ENCODE peak calls at places on chromosomes 7 and 10, in six cellular contexts. One of them, this sample, is unnamed.

GRCh38 chr7:144416341-144416740 is 12.8 kb upstream of the NOBOX start:
- DNase-seq in NCI-H524 treated with DMSO at 0.1 percent for 48 hours: no peak
- DNase-seq in activated CD8-positive, alpha-beta memory T cell treated with anti-CD3 and anti-CD28 coated beads for 48 hours: no peak
- DNase-seq in activated CD4-positive, CD25-positive, alpha-beta regulatory T cell: no peak
- DNase-seq in PC-3: no peak
- DNase-seq in sigmoid colon: no peak
- DNase-seq in this sample: peak; percentile 22

GRCh38 chr7:24192053-24192452 is 91.9 kb upstream of the NPY start:
- DNase-seq in NCI-H524 treated with DMSO at 0.1 percent for 48 hours: no peak
- DNase-seq in activated CD8-positive, alpha-beta memory T cell treated with anti-CD3 and anti-CD28 coated beads for 48 hours: no peak
- DNase-seq in activated CD4-positive, CD25-positive, alpha-beta regulatory T cell: no peak
- DNase-seq in PC-3: peak; percentile 3
- DNase-seq in sigmoid colon: no peak
- DNase-seq in this sample: peak; percentile 32

GRCh38 chr10:89357096-89357495 is 20.8 kb upstream of the IFIT1B start:
- DNase-seq in NCI-H524 treated with DMSO at 0.1 percent for 48 hours: no peak
- DNase-seq in activated CD8-positive, alpha-beta memory T cell treated with anti-CD3 and anti-CD28 coated beads for 48 hours: no peak
- DNase-seq in activated CD4-positive, CD25-positive, alpha-beta regulatory T cell: no peak
- DNase-seq in PC-3: no peak
- DNase-seq in sigmoid colon: no peak
- DNase-seq in this sample: no peak

GRCh38 chr7:69992938-69993337 is 394.7 kb downstream of the AUTS2 start:
- DNase-seq in NCI-H524 treated with DMSO at 0.1 percent for 48 hours: no peak
- DNase-seq in activated CD8-positive, alpha-beta memory T cell treated with anti-CD3 and anti-CD28 coated beads for 48 hours: no peak
- DNase-seq in activated CD4-positive, CD25-positive, alpha-beta regulatory T cell: no peak
- DNase-seq in PC-3: no peak
- DNase-seq in sigmoid colon: no peak
- DNase-seq in this sample: no peak

GRCh38 chr7:80699656-80700318 is 61.3 kb downstream of the CD36 start:
- DNase-seq in NCI-H524 treated with DMSO at 0.1 percent for 48 hours: no peak
- DNase-seq in activated CD8-positive, alpha-beta memory T cell treated with anti-CD3 and anti-CD28 coated beads for 48 hours: no peak
- DNase-seq in activated CD4-positive, CD25-positive, alpha-beta regulatory T cell: no peak
- DNase-seq in PC-3: no peak
- DNase-seq in sigmoid colon: no peak
- DNase-seq in this sample: peak; percentile 51

GRCh38 chr7:88347098-88347497 is 40.4 kb upstream of the STEAP4 start:
- DNase-seq in NCI-H524 treated with DMSO at 0.1 percent for 48 hours: no peak
- DNase-seq in activated CD8-positive, alpha-beta memory T cell treated with anti-CD3 and anti-CD28 coated beads for 48 hours: no peak
- DNase-seq in activated CD4-positive, CD25-positive, alpha-beta regulatory T cell: no peak
- DNase-seq in PC-3: no peak
- DNase-seq in sigmoid colon: no peak
- DNase-seq in this sample: no peak

GRCh38 chr7:142383826-142384507 is 126.1 kb upstream of the PRSS58 start:
- DNase-seq in NCI-H524 treated with DMSO at 0.1 percent for 48 hours: no peak
- DNase-seq in activated CD8-positive, alpha-beta memory T cell treated with anti-CD3 and anti-CD28 coated beads for 48 hours: no peak
- DNase-seq in activated CD4-positive, CD25-positive, alpha-beta regulatory T cell: no peak
- DNase-seq in PC-3: peak; percentile 25
- DNase-seq in sigmoid colon: no peak
- DNase-seq in this sample: no peak

GRCh38 chr10:114779803-114780609 is 41.6 kb upstream of the FHIP2A start:
- DNase-seq in NCI-H524 treated with DMSO at 0.1 percent for 48 hours: no peak
- DNase-seq in activated CD8-positive, alpha-beta memory T cell treated with anti-CD3 and anti-CD28 coated beads for 48 hours: no peak
- DNase-seq in activated CD4-positive, CD25-positive, alpha-beta regulatory T cell: no peak
- DNase-seq in PC-3: peak; percentile 91
- DNase-seq in sigmoid colon: no peak
- DNase-seq in this sample: peak; percentile 94

GRCh38 chr10:120574986-120575385 is 118.0 kb downstream of the PLPP4 start:
- DNase-seq in NCI-H524 treated with DMSO at 0.1 percent for 48 hours: no peak
- DNase-seq in activated CD8-positive, alpha-beta memory T cell treated with anti-CD3 and anti-CD28 coated beads for 48 hours: no peak
- DNase-seq in activated CD4-positive, CD25-positive, alpha-beta regulatory T cell: no peak
- DNase-seq in PC-3: no peak
- DNase-seq in sigmoid colon: no peak
- DNase-seq in this sample: no peak

GRCh38 chr10:13977861-13978843 is 352.6 kb downstream of the FRMD4A start:
- DNase-seq in NCI-H524 treated with DMSO at 0.1 percent for 48 hours: no peak
- DNase-seq in activated CD8-positive, alpha-beta memory T cell treated with anti-CD3 and anti-CD28 coated beads for 48 hours: no peak
- DNase-seq in activated CD4-positive, CD25-positive, alpha-beta regulatory T cell: no peak
- DNase-seq in PC-3: peak; percentile 60
- DNase-seq in sigmoid colon: no peak
- DNase-seq in this sample: peak; percentile 76

GRCh38 chr10:125232841-125233240 is 72.5 kb upstream of the CTBP2 start:
- DNase-seq in NCI-H524 treated with DMSO at 0.1 percent for 48 hours: no peak
- DNase-seq in activated CD8-positive, alpha-beta memory T cell treated with anti-CD3 and anti-CD28 coated beads for 48 hours: no peak
- DNase-seq in activated CD4-positive, CD25-positive, alpha-beta regulatory T cell: no peak
- DNase-seq in PC-3: peak; percentile 63
- DNase-seq in sigmoid colon: no peak
- DNase-seq in this sample: peak; percentile 7

GRCh38 chr7:137957887-137958286 is 44.0 kb downstream of the CREB3L2 start:
- DNase-seq in NCI-H524 treated with DMSO at 0.1 percent for 48 hours: no peak
- DNase-seq in activated CD8-positive, alpha-beta memory T cell treated with anti-CD3 and anti-CD28 coated beads for 48 hours: no peak
- DNase-seq in activated CD4-positive, CD25-positive, alpha-beta regulatory T cell: no peak
- DNase-seq in PC-3: no peak
- DNase-seq in sigmoid colon: no peak
- DNase-seq in this sample: no peak

GRCh38 chr7:128890306-128891109 is 20.0 kb downstream of the KCP start:
- DNase-seq in NCI-H524 treated with DMSO at 0.1 percent for 48 hours: no peak
- DNase-seq in activated CD8-positive, alpha-beta memory T cell treated with anti-CD3 and anti-CD28 coated beads for 48 hours: no peak
- DNase-seq in activated CD4-positive, CD25-positive, alpha-beta regulatory T cell: no peak
- DNase-seq in PC-3: peak; percentile 71
- DNase-seq in sigmoid colon: peak; percentile 67
- DNase-seq in this sample: peak; percentile 29

GRCh38 chr10:5092848-5093790 is 1.1 kb upstream of the AKR1C3 start:
- DNase-seq in NCI-H524 treated with DMSO at 0.1 percent for 48 hours: no peak
- DNase-seq in activated CD8-positive, alpha-beta memory T cell treated with anti-CD3 and anti-CD28 coated beads for 48 hours: no peak
- DNase-seq in activated CD4-positive, CD25-positive, alpha-beta regulatory T cell: no peak
- DNase-seq in PC-3: no peak
- DNase-seq in sigmoid colon: no peak
- DNase-seq in this sample: no peak

GRCh38 chr7:50335795-50336754 is 31.6 kb downstream of the IKZF1 start:
- DNase-seq in NCI-H524 treated with DMSO at 0.1 percent for 48 hours: no peak
- DNase-seq in activated CD8-positive, alpha-beta memory T cell treated with anti-CD3 and anti-CD28 coated beads for 48 hours: peak; percentile 79
- DNase-seq in activated CD4-positive, CD25-positive, alpha-beta regulatory T cell: peak; percentile 47
- DNase-seq in PC-3: no peak
- DNase-seq in sigmoid colon: peak; percentile 61
- DNase-seq in this sample: peak; percentile 4

GRCh38 chr7:27966219-27966780 is 214.3 kb downstream of the JAZF1 start:
- DNase-seq in NCI-H524 treated with DMSO at 0.1 percent for 48 hours: no peak
- DNase-seq in activated CD8-positive, alpha-beta memory T cell treated with anti-CD3 and anti-CD28 coated beads for 48 hours: no peak
- DNase-seq in activated CD4-positive, CD25-positive, alpha-beta regulatory T cell: no peak
- DNase-seq in PC-3: no peak
- DNase-seq in sigmoid colon: no peak
- DNase-seq in this sample: no peak

GRCh38 chr10:25014579-25014978 is 1.4 kb downstream of the ENKUR start:
- DNase-seq in NCI-H524 treated with DMSO at 0.1 percent for 48 hours: no peak
- DNase-seq in activated CD8-positive, alpha-beta memory T cell treated with anti-CD3 and anti-CD28 coated beads for 48 hours: no peak
- DNase-seq in activated CD4-positive, CD25-positive, alpha-beta regulatory T cell: no peak
- DNase-seq in PC-3: no peak
- DNase-seq in sigmoid colon: no peak
- DNase-seq in this sample: no peak

GRCh38 chr10:72784551-72785421 is 92.8 kb downstream of the MCU start:
- DNase-seq in NCI-H524 treated with DMSO at 0.1 percent for 48 hours: no peak
- DNase-seq in activated CD8-positive, alpha-beta memory T cell treated with anti-CD3 and anti-CD28 coated beads for 48 hours: no peak
- DNase-seq in activated CD4-positive, CD25-positive, alpha-beta regulatory T cell: no peak
- DNase-seq in PC-3: peak; percentile 98
- DNase-seq in sigmoid colon: peak; percentile 65
- DNase-seq in this sample: peak; percentile 53

GRCh38 chr10:133044502-133044901 is 43.2 kb upstream of the ADGRA1 start:
- DNase-seq in NCI-H524 treated with DMSO at 0.1 percent for 48 hours: no peak
- DNase-seq in activated CD8-positive, alpha-beta memory T cell treated with anti-CD3 and anti-CD28 coated beads for 48 hours: no peak
- DNase-seq in activated CD4-positive, CD25-positive, alpha-beta regulatory T cell: no peak
- DNase-seq in PC-3: no peak
- DNase-seq in sigmoid colon: no peak
- DNase-seq in this sample: no peak

GRCh38 chr7:158271646-158272045 is 316.0 kb downstream of the PTPRN2 start:
- DNase-seq in NCI-H524 treated with DMSO at 0.1 percent for 48 hours: no peak
- DNase-seq in activated CD8-positive, alpha-beta memory T cell treated with anti-CD3 and anti-CD28 coated beads for 48 hours: no peak
- DNase-seq in activated CD4-positive, CD25-positive, alpha-beta regulatory T cell: no peak
- DNase-seq in PC-3: no peak
- DNase-seq in sigmoid colon: peak; percentile 24
- DNase-seq in this sample: no peak

GRCh38 chr7:672891-673290 is 53.6 kb upstream of the DNAAF5 start:
- DNase-seq in NCI-H524 treated with DMSO at 0.1 percent for 48 hours: no peak
- DNase-seq in activated CD8-positive, alpha-beta memory T cell treated with anti-CD3 and anti-CD28 coated beads for 48 hours: no peak
- DNase-seq in activated CD4-positive, CD25-positive, alpha-beta regulatory T cell: no peak
- DNase-seq in PC-3: no peak
- DNase-seq in sigmoid colon: peak; percentile 61
- DNase-seq in this sample: no peak

GRCh38 chr7:48454750-48455192 is 283.5 kb downstream of the ABCA13 start:
- DNase-seq in NCI-H524 treated with DMSO at 0.1 percent for 48 hours: no peak
- DNase-seq in activated CD8-positive, alpha-beta memory T cell treated with anti-CD3 and anti-CD28 coated beads for 48 hours: no peak
- DNase-seq in activated CD4-positive, CD25-positive, alpha-beta regulatory T cell: no peak
- DNase-seq in PC-3: no peak
- DNase-seq in sigmoid colon: no peak
- DNase-seq in this sample: no peak

GRCh38 chr7:142100634-142101033 is 10.9 kb upstream of the MGAM2 start:
- DNase-seq in NCI-H524 treated with DMSO at 0.1 percent for 48 hours: no peak
- DNase-seq in activated CD8-positive, alpha-beta memory T cell treated with anti-CD3 and anti-CD28 coated beads for 48 hours: no peak
- DNase-seq in activated CD4-positive, CD25-positive, alpha-beta regulatory T cell: no peak
- DNase-seq in PC-3: no peak
- DNase-seq in sigmoid colon: no peak
- DNase-seq in this sample: no peak

GRCh38 chr10:47344996-47345870 is 2.9 kb upstream of the RBP3 start:
- DNase-seq in NCI-H524 treated with DMSO at 0.1 percent for 48 hours: no peak
- DNase-seq in activated CD8-positive, alpha-beta memory T cell treated with anti-CD3 and anti-CD28 coated beads for 48 hours: no peak
- DNase-seq in activated CD4-positive, CD25-positive, alpha-beta regulatory T cell: no peak
- DNase-seq in PC-3: no peak
- DNase-seq in sigmoid colon: no peak
- DNase-seq in this sample: no peak

GRCh38 chr10:79056361-79056735 is 12.4 kb upstream of the ZMIZ1 start:
- DNase-seq in NCI-H524 treated with DMSO at 0.1 percent for 48 hours: no peak
- DNase-seq in activated CD8-positive, alpha-beta memory T cell treated with anti-CD3 and anti-CD28 coated beads for 48 hours: no peak
- DNase-seq in activated CD4-positive, CD25-positive, alpha-beta regulatory T cell: no peak
- DNase-seq in PC-3: no peak
- DNase-seq in sigmoid colon: peak; percentile 28
- DNase-seq in this sample: no peak

This sample was measured in MCF 10A.